ENCODE peak calls at places on chromosomes 16 and 17, in six cellular contexts. Z is GF-D8; Q is anterior cingulate cortex; O is activated CD4-positive, alpha-beta T cell treated with anti-CD3 and anti-CD28 coated beads, Interleukin-2, amount 50 U/mL, for 48 hours; F is glutamatergic neuron; H is H1. M is an unnamed sample.

GRCh38 chr17:68198931-68199836 is 48.7 kb upstream of the AMZ2 start:
- DNase-seq in Z (no peak), Q (no peak), O (peak), F (peak), H (peak), M (peak)

GRCh38 chr17:47265983-47266541 is 12.4 kb downstream of the ITGB3 start:
- DNase-seq in Z (no peak), Q (no peak), O (no peak), F (no peak), H (no peak), M (no peak)

GRCh38 chr17:68734202-68734825 is 133.1 kb upstream of the FAM20A start:
- DNase-seq in Z (no peak), Q (no peak), O (no peak), F (no peak), H (no peak), M (no peak)

GRCh38 chr16:83802135-83802534 is 5.6 kb upstream of the HSBP1 start:
- DNase-seq in Z (no peak), Q (no peak), O (no peak), F (no peak), H (no peak), M (no peak)

GRCh38 chr17:83103938-83104311 is 24.5 kb downstream of the METRNL start:
- DNase-seq in Z (no peak), Q (no peak), O (no peak), F (no peak), H (no peak), M (no peak)

GRCh38 chr17:61411114-61411943 is 11.7 kb downstream of the TBX2 start:
- DNase-seq in Z (no peak), Q (no peak), O (no peak), F (peak), H (peak), M (peak)

GRCh38 chr17:38914741-38915638 is 10.4 kb upstream of the LASP1NB start:
- DNase-seq in Z (no peak), Q (no peak), O (no peak), F (no peak), H (no peak), M (peak)

GRCh38 chr16:1273816-1274215 is 17.9 kb downstream of the TPSD1 start:
- DNase-seq in Z (no peak), Q (no peak), O (no peak), F (no peak), H (no peak), M (no peak)

GRCh38 chr16:11586856-11587642 is at the start of gene LITAF:
- DNase-seq in Z (no peak), Q (peak), O (peak), F (peak), H (peak), M (peak)

GRCh38 chr17:77892469-77893143 is 65.9 kb upstream of the TNRC6C start:
- DNase-seq in Z (no peak), Q (no peak), O (no peak), F (peak), H (peak), M (peak)

GRCh38 chr16:78094166-78094565 is 5.3 kb upstream of the WWOX start:
- DNase-seq in Z (no peak), Q (no peak), O (no peak), F (no peak), H (no peak), M (no peak)

GRCh38 chr17:17516941-17517720 is 20.9 kb upstream of the RASD1 start:
- DNase-seq in Z (no peak), Q (no peak), O (no peak), F (peak), H (no peak), M (no peak)

GRCh38 chr16:10314811-10315210 is 71.0 kb upstream of the ATF7IP2 start:
- DNase-seq in Z (peak), Q (no peak), O (no peak), F (no peak), H (no peak), M (peak)

GRCh38 chr17:41835214-41835799 is 725 bp downstream of the NT5C3B start:
- DNase-seq in Z (no peak), Q (no peak), O (no peak), F (peak), H (no peak), M (no peak)

GRCh38 chr16:35252356-35252936 is 1793.0 kb downstream of the TP53TG3F start:
- DNase-seq in Z (no peak), Q (no peak), O (no peak), F (no peak), H (no peak), M (no peak)

GRCh38 chr16:86414991-86415740 is 95.2 kb upstream of the FOXF1 start:
- DNase-seq in Z (no peak), Q (no peak), O (no peak), F (no peak), H (no peak), M (no peak)

GRCh38 chr16:58582971-58583765 is 46.5 kb downstream of the CNOT1 start:
- DNase-seq in Z (no peak), Q (no peak), O (no peak), F (no peak), H (no peak), M (no peak)

GRCh38 chr17:48262982-48263586 is 155.5 kb downstream of the SNX11 start:
- DNase-seq in Z (no peak), Q (no peak), O (no peak), F (no peak), H (no peak), M (no peak)

GRCh38 chr16:53865492-53865863 is 161.5 kb downstream of the FTO start:
- DNase-seq in Z (peak), Q (no peak), O (no peak), F (no peak), H (no peak), M (no peak)

GRCh38 chr17:71342726-71343125 is 778.1 kb upstream of the SOX9 start:
- DNase-seq in Z (no peak), Q (no peak), O (no peak), F (no peak), H (no peak), M (no peak)

M was measured in SK-N-SH.